ENCODE peak calls at places on chromosomes 2 and 18, in five cellular contexts. One of them, this sample, is unnamed. For H3K9me2, the result is how much of the 10 kb centered on the place peaks cover.

GRCh38 chr2:147560810-147561521 is 283.9 kb upstream of the ACVR2A start:
- DNase-seq in HCT116: no peak
- DNase-seq in GM23248: peak
- DNase-seq in PC-3: no peak
- DNase-seq in GM23338: no peak
- DNase-seq in this sample: no peak

GRCh38 chr2:212097001-212097400 is 441.6 kb downstream of the ERBB4 start:
- DNase-seq in HCT116: no peak
- DNase-seq in GM23248: no peak
- DNase-seq in PC-3: no peak
- DNase-seq in GM23338: no peak
- DNase-seq in this sample: no peak

GRCh38 chr2:112184121-112184520 is 45.9 kb downstream of the FBLN7 start:
- DNase-seq in HCT116: no peak
- DNase-seq in GM23248: no peak
- DNase-seq in PC-3: no peak
- DNase-seq in GM23338: no peak
- DNase-seq in this sample: no peak

GRCh38 chr2:72211777-72212515 is 64.3 kb upstream of the CYP26B1 start:
- DNase-seq in HCT116: no peak
- DNase-seq in GM23248: peak
- DNase-seq in PC-3: no peak
- DNase-seq in GM23338: no peak
- DNase-seq in this sample: no peak

GRCh38 chr2:25314514-25315315 is 27.0 kb downstream of the DNMT3A start:
- DNase-seq in HCT116: no peak
- DNase-seq in GM23248: no peak
- DNase-seq in PC-3: no peak
- DNase-seq in GM23338: peak
- DNase-seq in this sample: no peak

GRCh38 chr2:65885266-65885665 is 452.9 kb upstream of the SPRED2 start:
- DNase-seq in HCT116: no peak
- DNase-seq in GM23248: no peak
- DNase-seq in PC-3: no peak
- DNase-seq in GM23338: peak
- DNase-seq in this sample: no peak

GRCh38 chr2:172884336-172884735 is 148.7 kb downstream of the RAPGEF4 start:
- DNase-seq in HCT116: no peak
- DNase-seq in GM23248: no peak
- DNase-seq in PC-3: no peak
- DNase-seq in GM23338: no peak
- DNase-seq in this sample: no peak

GRCh38 chr18:42174909-42175308 is 219.9 kb downstream of the PIK3C3 start:
- DNase-seq in HCT116: no peak
- DNase-seq in GM23248: peak
- DNase-seq in PC-3: peak
- DNase-seq in GM23338: peak
- DNase-seq in this sample: peak

GRCh38 chr2:168571061-168571460 is 115.0 kb downstream of the CERS6 start:
- DNase-seq in HCT116: no peak
- DNase-seq in GM23248: no peak
- DNase-seq in PC-3: peak
- DNase-seq in GM23338: no peak
- DNase-seq in this sample: no peak

GRCh38 chr2:240441993-240442411 is 6.5 kb downstream of the GPC1 start:
- DNase-seq in HCT116: no peak
- DNase-seq in GM23248: no peak
- DNase-seq in PC-3: no peak
- DNase-seq in GM23338: no peak
- DNase-seq in this sample: no peak

GRCh38 chr2:239118675-239119211 is 270.9 kb downstream of the TWIST2 start:
- DNase-seq in HCT116: no peak
- DNase-seq in GM23248: no peak
- DNase-seq in PC-3: no peak
- DNase-seq in GM23338: no peak
- DNase-seq in this sample: no peak

GRCh38 chr2:135256531-135257258 is 204.6 kb downstream of the RAB3GAP1 start:
- DNase-seq in HCT116: no peak
- DNase-seq in GM23248: peak
- DNase-seq in PC-3: peak
- DNase-seq in GM23338: peak
- DNase-seq in this sample: no peak

GRCh38 chr18:10745971-10746370 is 220.1 kb downstream of the NAPG start:
- DNase-seq in HCT116: no peak
- DNase-seq in GM23248: no peak
- DNase-seq in PC-3: no peak
- DNase-seq in GM23338: no peak
- DNase-seq in this sample: no peak

GRCh38 chr18:55338955-55339662 is 248.9 kb downstream of the TCF4 start:
- DNase-seq in HCT116: no peak
- DNase-seq in GM23248: peak
- DNase-seq in PC-3: no peak
- DNase-seq in GM23338: peak
- DNase-seq in this sample: no peak

GRCh38 chr2:46803911-46804670 is 111.5 kb downstream of the MCFD2 start:
- DNase-seq in HCT116: peak
- DNase-seq in GM23248: peak
- DNase-seq in PC-3: peak
- DNase-seq in GM23338: no peak
- DNase-seq in this sample: no peak

GRCh38 chr2:73268831-73269685 is 15.2 kb downstream of the FBXO41 start:
- DNase-seq in HCT116: peak
- DNase-seq in GM23248: peak
- DNase-seq in PC-3: peak
- DNase-seq in GM23338: peak
- DNase-seq in this sample: peak

GRCh38 chr18:73235491-73235890 is 367.7 kb upstream of the NETO1 start:
- DNase-seq in HCT116: no peak
- DNase-seq in GM23248: peak
- DNase-seq in PC-3: peak
- DNase-seq in GM23338: no peak
- DNase-seq in this sample: no peak

GRCh38 chr2:46885376-46885775 is 30.2 kb downstream of the MCFD2 start:
- DNase-seq in HCT116: no peak
- DNase-seq in GM23248: peak
- DNase-seq in PC-3: no peak
- DNase-seq in GM23338: no peak
- DNase-seq in this sample: no peak

GRCh38 chr2:212523756-212524155 is 14.8 kb downstream of the ERBB4 start:
- DNase-seq in HCT116: no peak
- DNase-seq in GM23248: no peak
- DNase-seq in PC-3: no peak
- DNase-seq in GM23338: no peak
- DNase-seq in this sample: no peak

DNA sequence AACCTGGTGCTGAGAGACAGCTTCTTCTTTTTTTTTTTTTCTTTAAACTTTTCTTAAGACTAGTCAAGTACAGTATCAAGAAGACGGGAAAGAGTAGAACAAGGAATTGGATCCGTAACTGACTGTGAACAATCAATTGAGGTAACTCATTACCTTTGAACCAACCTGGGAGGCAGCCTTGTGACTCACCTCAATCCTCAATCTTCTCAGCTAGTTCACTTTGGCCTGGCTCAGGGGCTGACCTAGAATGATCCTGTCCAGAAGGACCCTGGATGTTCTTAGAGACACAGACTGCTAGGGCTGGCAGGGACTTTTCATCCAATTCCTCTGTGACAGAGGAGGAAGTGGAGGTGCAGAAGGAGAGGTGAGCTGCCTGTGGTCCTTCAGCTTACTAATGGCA is 1.5 kb upstream of the LTBP1 start:
- DNase-seq in HCT116: no peak
- DNase-seq in GM23248: no peak
- DNase-seq in PC-3: no peak
- DNase-seq in GM23338: no peak
- DNase-seq in this sample: no peak
- H3K4me2 ChIP-seq in HCT116: no peak
- H3K4me2 ChIP-seq in GM23248: no peak
- H3K4me2 ChIP-seq in PC-3: no peak
- H3K4me2 ChIP-seq in GM23338: no peak
- H3K4me2 ChIP-seq in this sample: no peak

GRCh38 chr2:54040685-54041084 is 69.9 kb upstream of the PSME4 start:
- DNase-seq in HCT116: no peak
- DNase-seq in GM23248: no peak
- DNase-seq in PC-3: no peak
- DNase-seq in GM23338: no peak
- DNase-seq in this sample: peak

GRCh38 chr2:54040250-54040649 is 69.5 kb upstream of the PSME4 start:
- DNase-seq in HCT116: no peak
- DNase-seq in GM23248: peak
- DNase-seq in PC-3: no peak
- DNase-seq in GM23338: no peak
- DNase-seq in this sample: peak

GRCh38 chr2:54042341-54042740 is 71.5 kb upstream of the PSME4 start:
- DNase-seq in HCT116: no peak
- DNase-seq in GM23248: peak
- DNase-seq in PC-3: no peak
- DNase-seq in GM23338: no peak
- DNase-seq in this sample: peak

GRCh38 chr2:54041135-54041534 is 70.3 kb upstream of the PSME4 start:
- DNase-seq in HCT116: no peak
- DNase-seq in GM23248: peak
- DNase-seq in PC-3: peak
- DNase-seq in GM23338: no peak
- DNase-seq in this sample: no peak

GRCh38 chr2:54042908-54043620 is 72.3 kb upstream of the PSME4 start:
- DNase-seq in HCT116: no peak
- DNase-seq in GM23248: no peak
- DNase-seq in PC-3: no peak
- DNase-seq in GM23338: no peak
- DNase-seq in this sample: peak
- H3K27ac ChIP-seq in HCT116: no peak
- H3K27ac ChIP-seq in GM23248: no peak
- H3K27ac ChIP-seq in PC-3: peak
- H3K27ac ChIP-seq in GM23338: no peak
- H3K27ac ChIP-seq in this sample: no peak

GRCh38 chr18:22705328-22705727 is 227.8 kb upstream of the RBBP8 start:
- DNase-seq in HCT116: no peak
- DNase-seq in GM23248: peak
- DNase-seq in PC-3: peak
- DNase-seq in GM23338: no peak
- DNase-seq in this sample: no peak

GRCh38 chr18:22713511-22713910 is 219.6 kb upstream of the RBBP8 start:
- DNase-seq in HCT116: no peak
- DNase-seq in GM23248: no peak
- DNase-seq in PC-3: no peak
- DNase-seq in GM23338: no peak
- DNase-seq in this sample: no peak

GRCh38 chr18:22709288-22710060 is 223.7 kb upstream of the RBBP8 start:
- DNase-seq in HCT116: no peak
- DNase-seq in GM23248: peak
- DNase-seq in PC-3: no peak
- DNase-seq in GM23338: no peak
- DNase-seq in this sample: no peak

GRCh38 chr18:22711381-22711717 is 221.8 kb upstream of the RBBP8 start:
- DNase-seq in HCT116: no peak
- DNase-seq in GM23248: peak
- DNase-seq in PC-3: peak
- DNase-seq in GM23338: no peak
- DNase-seq in this sample: no peak

GRCh38 chr18:22710628-22711380 is 222.3 kb upstream of the RBBP8 start:
- DNase-seq in HCT116: no peak
- DNase-seq in GM23248: peak
- DNase-seq in PC-3: peak
- DNase-seq in GM23338: peak
- DNase-seq in this sample: no peak
- H3K9me2 ChIP-seq in HCT116: under half
- H3K9me2 ChIP-seq in GM23248: under half
- H3K9me2 ChIP-seq in PC-3: under half
- H3K9me2 ChIP-seq in GM23338: under half
- H3K9me2 ChIP-seq in this sample: under half

GRCh38 chr2:53782681-53783080 is 4.1 kb downstream of the ASB3 start:
- DNase-seq in HCT116: no peak
- DNase-seq in GM23248: no peak
- DNase-seq in PC-3: no peak
- DNase-seq in GM23338: peak
- DNase-seq in this sample: no peak
- H3K4me2 ChIP-seq in HCT116: no peak
- H3K4me2 ChIP-seq in GM23248: no peak
- H3K4me2 ChIP-seq in PC-3: no peak
- H3K4me2 ChIP-seq in GM23338: peak
- H3K4me2 ChIP-seq in this sample: no peak

DNA sequence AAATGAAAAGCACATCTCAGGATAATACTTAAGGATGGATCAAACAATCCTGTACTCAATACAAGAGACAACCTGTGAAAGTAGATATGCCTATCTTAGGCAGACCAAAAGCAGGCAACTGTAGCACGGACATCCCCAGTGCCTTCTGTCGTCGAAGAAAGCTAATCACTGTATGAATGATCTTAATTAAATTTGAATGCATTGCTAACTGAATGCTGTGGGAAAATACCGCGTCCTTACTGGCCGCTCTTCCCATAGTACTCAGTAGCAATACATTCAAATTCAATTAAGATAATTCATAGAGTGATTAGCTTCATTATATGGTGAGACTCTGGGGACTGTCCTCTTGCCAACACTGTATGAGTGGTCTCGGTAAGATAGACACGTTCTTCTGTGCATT is 97.6 kb downstream of the DOCK10 start:
- DNase-seq in HCT116: no peak
- DNase-seq in GM23248: no peak
- DNase-seq in PC-3: no peak
- DNase-seq in GM23338: no peak
- DNase-seq in this sample: no peak
- H3K27ac ChIP-seq in HCT116: no peak
- H3K27ac ChIP-seq in GM23248: no peak
- H3K27ac ChIP-seq in PC-3: no peak
- H3K27ac ChIP-seq in GM23338: no peak
- H3K27ac ChIP-seq in this sample: no peak

DNA sequence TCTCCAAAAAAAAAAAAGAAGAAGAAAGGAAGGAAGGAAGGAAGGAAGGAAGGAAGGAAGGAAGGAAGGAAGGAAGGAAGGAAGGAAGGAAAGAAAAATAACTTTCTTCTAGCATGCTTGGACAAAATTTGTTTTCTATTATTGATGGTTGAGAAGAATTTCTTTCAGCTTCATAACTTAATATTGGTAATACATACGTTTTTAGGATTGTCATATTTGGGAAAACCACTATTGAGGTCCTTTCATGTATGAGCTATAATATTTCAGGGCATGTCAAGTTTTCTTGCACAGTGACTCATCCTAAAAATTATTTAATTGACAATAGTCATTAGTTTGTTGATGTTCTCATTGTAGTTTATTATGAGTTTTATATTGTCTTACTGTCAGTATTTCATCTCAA is 66.4 kb upstream of the PKDCC start:
- DNase-seq in HCT116: no peak
- DNase-seq in GM23248: no peak
- DNase-seq in PC-3: no peak
- DNase-seq in GM23338: no peak
- DNase-seq in this sample: no peak
- H3K9me2 ChIP-seq in HCT116: under half
- H3K9me2 ChIP-seq in GM23248: under half
- H3K9me2 ChIP-seq in PC-3: under half
- H3K9me2 ChIP-seq in GM23338: under half
- H3K9me2 ChIP-seq in this sample: under half

GRCh38 chr2:12651661-12652060 is 65.1 kb upstream of the TRIB2 start:
- DNase-seq in HCT116: no peak
- DNase-seq in GM23248: no peak
- DNase-seq in PC-3: no peak
- DNase-seq in GM23338: no peak
- DNase-seq in this sample: no peak
- H3K4me2 ChIP-seq in HCT116: no peak
- H3K4me2 ChIP-seq in GM23248: no peak
- H3K4me2 ChIP-seq in PC-3: no peak
- H3K4me2 ChIP-seq in GM23338: no peak
- H3K4me2 ChIP-seq in this sample: no peak

GRCh38 chr2:134163336-134163735 is 90.5 kb upstream of the MGAT5 start:
- DNase-seq in HCT116: no peak
- DNase-seq in GM23248: no peak
- DNase-seq in PC-3: no peak
- DNase-seq in GM23338: no peak
- DNase-seq in this sample: no peak
- H3K27ac ChIP-seq in HCT116: no peak
- H3K27ac ChIP-seq in GM23248: no peak
- H3K27ac ChIP-seq in PC-3: no peak
- H3K27ac ChIP-seq in GM23338: no peak
- H3K27ac ChIP-seq in this sample: no peak

This sample was measured in Karpas-422.